ENCODE peak calls at places on chromosome 9, in ten cellular contexts. B, D, Q, N, I, L, R, V, K and C are unnamed samples.

GRCh38 chr9:16514131-16514530 is 356.3 kb downstream of the BNC2 start:
- DNase-seq in R (no peak), D (no peak), K (no peak), L (no peak), I (no peak), Q (no peak), V (no peak), B (no peak), N (no peak), C (no peak)

GRCh38 chr9:81825831-81826540 is 102.2 kb upstream of the SPATA31D4 start:
- DNase-seq in K (no peak), B (no peak), Q (no peak), N (no peak), D (no peak), V (no peak), I (no peak), L (peak; percentile 19), R (no peak), C (no peak)

GRCh38 chr9:104247899-104248460 is 153.9 kb downstream of the SMC2 start:
- DNase-seq in B (no peak), Q (no peak), I (no peak), R (no peak), N (no peak), D (no peak), K (no peak), V (no peak), L (no peak), C (no peak)

GRCh38 chr9:2420488-2421056 is 201.0 kb upstream of the VLDLR start:
- DNase-seq in D (no peak), R (no peak), I (no peak), Q (no peak), N (no peak), K (no peak), L (no peak), V (no peak), B (no peak), C (no peak)

GRCh38 chr9:38406476-38407186 is 14.1 kb downstream of the ALDH1B1 start:
- DNase-seq in B (no peak), I (no peak), R (no peak), Q (no peak), K (no peak), V (no peak), N (no peak), D (no peak), L (no peak), C (no peak)

GRCh38 chr9:12681620-12682019 is 11.6 kb upstream of the TYRP1 start:
- DNase-seq in K (no peak), L (no peak), D (no peak), Q (no peak), I (no peak), V (no peak), B (no peak), N (no peak), R (peak; percentile 52), C (no peak)

GRCh38 chr9:109437286-109437685 is 60.8 kb downstream of the PTPN3 start:
- DNase-seq in B (no peak), V (no peak), Q (no peak), R (no peak), L (no peak), I (no peak), D (no peak), N (no peak), K (no peak), C (no peak)

GRCh38 chr9:129547063-129547462 is 73.8 kb downstream of the C9orf50 start:
- DNase-seq in I (no peak), B (no peak), V (no peak), K (no peak), R (no peak), Q (no peak), L (no peak), N (no peak), D (no peak), C (no peak)

GRCh38 chr9:22142681-22143080 is 133.6 kb upstream of the CDKN2B start:
- DNase-seq in V (no peak), Q (no peak), I (no peak), B (no peak), K (no peak), L (no peak), R (peak; percentile 50), N (no peak), D (no peak), C (no peak)

GRCh38 chr9:33024126-33024965 is 727 bp upstream of the DNAJA1 start:
- DNase-seq in L (no peak), N (no peak), Q (peak; percentile 18), I (peak; percentile 48), D (no peak), V (no peak), B (no peak), R (peak; percentile 55), K (no peak), C (peak; percentile 28)

GRCh38 chr9:135825435-135826187 is 81.7 kb downstream of the CAMSAP1 start:
- DNase-seq in I (no peak), L (no peak), Q (no peak), V (no peak), R (no peak), D (no peak), K (no peak), N (no peak), B (no peak), C (no peak)

GRCh38 chr9:93298498-93299417 is 114.8 kb downstream of the WNK2 start:
- DNase-seq in I (no peak), K (no peak), B (no peak), R (no peak), L (no peak), D (no peak), V (no peak), Q (no peak), N (no peak), C (no peak)

GRCh38 chr9:2053883-2054845 is 39.0 kb downstream of the SMARCA2 start:
- DNase-seq in B (no peak), I (peak; percentile 82), V (no peak), L (no peak), N (peak; percentile 44), D (peak; percentile 69), K (no peak), R (peak; percentile 90), Q (peak; percentile 85), C (no peak)

GRCh38 chr9:98226968-98227367 is 28.5 kb downstream of the TBC1D2 start:
- DNase-seq in Q (no peak), R (no peak), B (no peak), D (no peak), L (no peak), K (no peak), V (no peak), I (no peak), N (no peak), C (no peak)